ENCODE peak calls at places on chromosome 10, in nine cellular contexts. Y is bronchial epithelial cell, T is HL-60, I is mesendoderm, E is heart right ventricle, X is GM23248, N is HFF-Myc, L is mucosa of descending colon, K is PC-3. F is an unnamed sample.

GRCh38 chr10:89245802-89246201 is 5.8 kb downstream of the LIPA start:
- DNase-seq in Y (no peak), T (no peak), I (no peak), E (no peak), X (peak; percentile 62), N (no peak), L (no peak), K (no peak), F (no peak)

GRCh38 chr10:36057180-36057579 is 415.1 kb upstream of the FZD8 start:
- DNase-seq in Y (no peak), T (no peak), I (no peak), E (no peak), X (no peak), N (no peak), L (no peak), K (no peak), F (no peak)

GRCh38 chr10:116162851-116163250 is 110.2 kb downstream of the GFRA1 start:
- DNase-seq in Y (no peak), T (no peak), I (no peak), E (no peak), X (no peak), N (no peak), L (no peak), K (no peak), F (no peak)

GRCh38 chr10:73248259-73248724 is 1.2 kb upstream of the DNAJC9 start:
- DNase-seq in Y (no peak), T (no peak), I (no peak), E (no peak), X (no peak), N (no peak), L (no peak), K (peak; percentile 35), F (no peak)

GRCh38 chr10:30464675-30465074 is 30.7 kb downstream of the MAP3K8 start:
- DNase-seq in Y (no peak), T (no peak), I (no peak), E (no peak), X (no peak), N (no peak), L (no peak), K (no peak), F (no peak)

GRCh38 chr10:86066696-86067095 is 299.9 kb downstream of the GRID1 start:
- DNase-seq in Y (no peak), T (no peak), I (no peak), E (no peak), X (no peak), N (no peak), L (no peak), K (no peak), F (no peak)

GRCh38 chr10:123891147-123892011 is at the start of gene CPXM2:
- DNase-seq in Y (no peak), T (no peak), I (peak; percentile 54), E (peak; percentile 26), X (peak; percentile 58), N (no peak), L (peak; percentile 45), K (no peak), F (no peak)

GRCh38 chr10:87658383-87658795 is 1.3 kb upstream of the PAPSS2 start:
- DNase-seq in Y (no peak), T (no peak), I (no peak), E (no peak), X (peak; percentile 15), N (no peak), L (no peak), K (peak; percentile 17), F (no peak)

GRCh38 chr10:102537948-102538347 is 34.2 kb downstream of the SUFU start:
- DNase-seq in Y (no peak), T (no peak), I (no peak), E (no peak), X (no peak), N (no peak), L (no peak), K (no peak), F (no peak)

GRCh38 chr10:32948451-32948850 is 9.6 kb downstream of the ITGB1 start:
- DNase-seq in Y (no peak), T (no peak), I (peak; percentile 73), E (no peak), X (no peak), N (no peak), L (no peak), K (no peak), F (peak; percentile 58)

GRCh38 chr10:64110079-64110478 is 588.9 kb downstream of the REEP3 start:
- DNase-seq in Y (no peak), T (no peak), I (no peak), E (no peak), X (no peak), N (no peak), L (no peak), K (peak; percentile 53), F (no peak)

GRCh38 chr10:46286991-46287693 is at the start of gene ANTXRL:
- DNase-seq in Y (no peak), T (no peak), I (no peak), E (no peak), X (no peak), N (no peak), L (peak; percentile 18), K (no peak), F (no peak)

GRCh38 chr10:3071405-3072198 is 4.3 kb downstream of the PFKP start:
- DNase-seq in Y (peak; percentile 96), T (no peak), I (no peak), E (no peak), X (peak; percentile 82), N (no peak), L (no peak), K (peak; percentile 83), F (no peak)

GRCh38 chr10:4661572-4662255 is 164.3 kb upstream of the AKR1E2 start:
- DNase-seq in Y (no peak), T (no peak), I (no peak), E (peak; percentile 83), X (peak; percentile 59), N (no peak), L (peak; percentile 38), K (no peak), F (peak; percentile 45)

GRCh38 chr10:59793924-59794323 is 40.7 kb upstream of the MRLN start:
- DNase-seq in Y (no peak), T (no peak), I (no peak), E (no peak), X (no peak), N (no peak), L (no peak), K (peak; percentile 92), F (peak; percentile 37)

GRCh38 chr10:129049501-129049900 is 417.5 kb upstream of the MGMT start:
- DNase-seq in Y (no peak), T (no peak), I (no peak), E (no peak), X (no peak), N (no peak), L (no peak), K (no peak), F (no peak)

GRCh38 chr10:117621196-117621595 is 78.7 kb downstream of the EMX2 start:
- DNase-seq in Y (no peak), T (no peak), I (no peak), E (no peak), X (no peak), N (no peak), L (no peak), K (no peak), F (no peak)

GRCh38 chr10:82282782-82283456 is 407.9 kb downstream of the NRG3 start:
- DNase-seq in Y (no peak), T (no peak), I (no peak), E (no peak), X (no peak), N (no peak), L (no peak), K (no peak), F (no peak)

GRCh38 chr10:97849491-97850402 is at the start of gene GOLGA7B:
- DNase-seq in Y (no peak), T (peak; percentile 13), I (peak; percentile 81), E (no peak), X (peak; percentile 69), N (no peak), L (peak; percentile 67), K (peak; percentile 35), F (no peak)

GRCh38 chr10:100746413-100746931 is 1.1 kb downstream of the PAX2 start:
- DNase-seq in Y (no peak), T (no peak), I (no peak), E (no peak), X (no peak), N (no peak), L (no peak), K (no peak), F (no peak)
- H3K4me3 ChIP-seq in Y (no peak overlapping the region), T (no peak overlapping the region), I (no peak overlapping the region), E (no peak overlapping the region), X (no peak overlapping the region), N (no peak overlapping the region), L (no peak overlapping the region), K (no peak overlapping the region), F (no peak overlapping the region)

DNA sequence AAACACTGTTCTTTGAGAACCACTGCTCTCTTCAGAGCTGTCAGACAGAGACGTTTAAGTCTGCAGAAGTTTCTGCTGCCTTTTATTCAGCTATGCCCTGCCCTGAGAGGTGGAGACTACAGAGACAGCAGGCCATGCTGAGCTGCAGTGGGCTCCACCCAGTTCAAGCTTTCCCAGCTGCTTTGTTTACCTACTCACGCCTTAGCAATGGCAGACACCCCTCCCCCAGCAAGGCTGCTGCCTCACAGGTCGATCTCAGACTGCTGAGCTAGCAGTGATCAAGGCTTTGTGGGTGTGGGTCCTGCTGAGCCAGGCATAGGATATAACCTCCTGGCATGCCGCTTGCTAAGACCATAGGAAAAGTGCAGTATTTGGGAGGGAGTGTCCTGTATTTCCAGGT is 80.4 kb upstream of the CYP2C9 start:
- DNase-seq in Y (peak; percentile 16), T (no peak), I (peak; percentile 19), E (no peak), X (no peak), N (no peak), L (no peak), K (no peak), F (no peak)
- H3K4me3 ChIP-seq in Y (no peak overlapping the region), T (no peak overlapping the region), I (no peak overlapping the region), E (no peak overlapping the region), X (no peak overlapping the region), N (no peak overlapping the region), L (no peak overlapping the region), K (no peak overlapping the region), F (no peak overlapping the region)

DNA sequence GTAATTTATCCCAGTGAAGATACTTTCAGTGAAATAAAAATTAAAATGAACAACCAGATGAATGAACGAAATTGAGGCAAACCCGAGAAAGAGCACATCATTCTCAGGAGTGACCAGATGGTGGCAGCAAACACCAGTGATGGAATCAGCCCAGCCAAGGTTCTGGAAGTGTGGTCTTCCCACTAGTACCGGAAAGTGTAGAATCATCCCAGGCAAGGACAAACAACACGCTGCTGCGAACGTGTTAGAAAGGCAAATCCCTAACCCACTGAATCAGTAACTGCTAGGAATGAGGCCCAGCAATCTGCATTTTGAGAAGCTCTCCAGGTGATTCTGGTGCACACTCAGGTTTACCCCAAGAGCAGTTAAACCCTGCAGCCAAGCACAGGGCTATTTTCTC is 15.5 kb upstream of the SLC18A3 start:
- DNase-seq in Y (peak; percentile 50), T (peak; percentile 16), I (peak; percentile 72), E (peak; percentile 27), X (peak; percentile 86), N (peak; percentile 45), L (no peak), K (peak; percentile 98), F (peak; percentile 82)
- H3K4me3 ChIP-seq in Y (no peak overlapping the region), T (no peak overlapping the region), I (no peak overlapping the region), E (no peak overlapping the region), X (no peak overlapping the region), N (no peak overlapping the region), L (no peak overlapping the region), K (no peak overlapping the region), F (no peak overlapping the region)

DNA sequence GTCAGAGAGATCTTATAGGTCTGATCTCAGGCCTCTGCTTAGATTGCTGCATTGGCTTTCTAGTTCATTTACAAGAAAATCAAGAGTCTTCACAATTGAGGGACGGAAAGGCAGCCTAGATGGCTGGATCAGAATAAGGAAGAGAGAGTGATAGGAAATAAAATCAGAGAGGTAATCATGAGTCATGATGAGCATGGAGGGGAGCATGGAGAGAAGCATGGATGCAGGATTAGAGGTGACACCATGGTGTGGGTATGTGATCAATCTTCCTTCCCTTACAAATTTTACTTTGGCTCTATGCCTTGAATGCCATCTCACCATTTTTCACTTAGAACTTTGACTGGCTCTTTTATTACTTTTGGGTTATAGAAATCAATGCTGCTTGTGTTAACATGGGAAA is 1.4 kb downstream of the BCCIP start:
- DNase-seq in Y (peak; percentile 66), T (no peak), I (peak; percentile 36), E (no peak), X (peak; percentile 76), N (peak; percentile 11), L (no peak), K (peak; percentile 69), F (no peak)
- H3K4me3 ChIP-seq in Y (peak overlapping the region; percentile 77), T (peak overlapping the region; percentile 70), I (peak overlapping the region; percentile 97), E (peak overlapping the region; percentile 95), X (peak overlapping the region; percentile 87), N (peak overlapping the region; percentile 97), L (no peak overlapping the region), K (peak overlapping the region; percentile 100), F (peak overlapping the region; percentile 98)